ENCODE peak calls at places on chromosome 2, in five cellular contexts. One of them, this sample, is unnamed.

GRCh38 chr2:53969285-53970094 is 1.3 kb downstream of the PSME4 start:
- DNase-seq in K562: peak
- DNase-seq in RWPE1: peak
- DNase-seq in adrenal gland: no peak
- DNase-seq in ovary: no peak
- DNase-seq in this sample: no peak

GRCh38 chr2:109436635-109437225 is 177.0 kb downstream of the SEPTIN10 start:
- DNase-seq in K562: no peak
- DNase-seq in RWPE1: no peak
- DNase-seq in adrenal gland: no peak
- DNase-seq in ovary: no peak
- DNase-seq in this sample: no peak

GRCh38 chr2:110675679-110676078 is 2.2 kb downstream of the BUB1 start:
- DNase-seq in K562: no peak
- DNase-seq in RWPE1: no peak
- DNase-seq in adrenal gland: no peak
- DNase-seq in ovary: no peak
- DNase-seq in this sample: no peak

GRCh38 chr2:121360566-121361300 is 75.7 kb upstream of the TFCP2L1 start:
- DNase-seq in K562: no peak
- DNase-seq in RWPE1: peak
- DNase-seq in adrenal gland: peak
- DNase-seq in ovary: no peak
- DNase-seq in this sample: no peak

GRCh38 chr2:133489641-133490411 is 78.4 kb downstream of the NCKAP5 start:
- DNase-seq in K562: no peak
- DNase-seq in RWPE1: no peak
- DNase-seq in adrenal gland: peak
- DNase-seq in ovary: peak
- DNase-seq in this sample: no peak

GRCh38 chr2:10984418-10985130 is 72.8 kb downstream of the KCNF1 start:
- DNase-seq in K562: no peak
- DNase-seq in RWPE1: no peak
- DNase-seq in adrenal gland: no peak
- DNase-seq in ovary: no peak
- DNase-seq in this sample: no peak

GRCh38 chr2:165699931-165700330 is 94.1 kb downstream of the GALNT3 start:
- DNase-seq in K562: no peak
- DNase-seq in RWPE1: no peak
- DNase-seq in adrenal gland: no peak
- DNase-seq in ovary: no peak
- DNase-seq in this sample: no peak

GRCh38 chr2:109242222-109242653 is 113.2 kb downstream of the SH3RF3 start:
- DNase-seq in K562: no peak
- DNase-seq in RWPE1: no peak
- DNase-seq in adrenal gland: peak
- DNase-seq in ovary: no peak
- DNase-seq in this sample: no peak

GRCh38 chr2:60505240-60505639 is 48.2 kb downstream of the BCL11A start:
- DNase-seq in K562: no peak
- DNase-seq in RWPE1: peak
- DNase-seq in adrenal gland: no peak
- DNase-seq in ovary: no peak
- DNase-seq in this sample: no peak

GRCh38 chr2:71932780-71933466 is 214.7 kb downstream of the CYP26B1 start:
- DNase-seq in K562: peak
- DNase-seq in RWPE1: no peak
- DNase-seq in adrenal gland: peak
- DNase-seq in ovary: no peak
- DNase-seq in this sample: no peak

GRCh38 chr2:10424051-10424450 is 24.1 kb downstream of the ODC1 start:
- DNase-seq in K562: no peak
- DNase-seq in RWPE1: no peak
- DNase-seq in adrenal gland: no peak
- DNase-seq in ovary: no peak
- DNase-seq in this sample: no peak

GRCh38 chr2:138842341-138842740 is 62.2 kb upstream of the NXPH2 start:
- DNase-seq in K562: no peak
- DNase-seq in RWPE1: no peak
- DNase-seq in adrenal gland: no peak
- DNase-seq in ovary: no peak
- DNase-seq in this sample: no peak

GRCh38 chr2:158539176-158539895 is 82.6 kb downstream of the PKP4 start:
- DNase-seq in K562: no peak
- DNase-seq in RWPE1: peak
- DNase-seq in adrenal gland: no peak
- DNase-seq in ovary: no peak
- DNase-seq in this sample: no peak

GRCh38 chr2:240823449-240824336 is 3.7 kb upstream of the KIF1A start:
- DNase-seq in K562: no peak
- DNase-seq in RWPE1: no peak
- DNase-seq in adrenal gland: no peak
- DNase-seq in ovary: no peak
- DNase-seq in this sample: no peak

GRCh38 chr2:156319811-156320490 is 12.6 kb downstream of the NR4A2 start:
- DNase-seq in K562: peak
- DNase-seq in RWPE1: no peak
- DNase-seq in adrenal gland: no peak
- DNase-seq in ovary: peak
- DNase-seq in this sample: no peak

GRCh38 chr2:109313343-109313742 is 184.3 kb downstream of the SH3RF3 start:
- DNase-seq in K562: no peak
- DNase-seq in RWPE1: no peak
- DNase-seq in adrenal gland: no peak
- DNase-seq in ovary: no peak
- DNase-seq in this sample: no peak

GRCh38 chr2:234335676-234336228 is 161.1 kb downstream of the ARL4C start:
- DNase-seq in K562: no peak
- DNase-seq in RWPE1: peak
- DNase-seq in adrenal gland: peak
- DNase-seq in ovary: peak
- DNase-seq in this sample: peak

GRCh38 chr2:135742307-135742838 is 718 bp downstream of the UBXN4 start:
- DNase-seq in K562: no peak
- DNase-seq in RWPE1: peak
- DNase-seq in adrenal gland: peak
- DNase-seq in ovary: peak
- DNase-seq in this sample: no peak

GRCh38 chr2:188308483-188308882 is 16.8 kb downstream of the GULP1 start:
- DNase-seq in K562: no peak
- DNase-seq in RWPE1: no peak
- DNase-seq in adrenal gland: no peak
- DNase-seq in ovary: no peak
- DNase-seq in this sample: no peak

GRCh38 chr2:33223851-33224250 is 252.6 kb upstream of the RASGRP3 start:
- DNase-seq in K562: no peak
- DNase-seq in RWPE1: no peak
- DNase-seq in adrenal gland: no peak
- DNase-seq in ovary: no peak
- DNase-seq in this sample: no peak

GRCh38 chr2:60641866-60642788 is 88.7 kb upstream of the BCL11A start:
- DNase-seq in K562: peak
- DNase-seq in RWPE1: peak
- DNase-seq in adrenal gland: no peak
- DNase-seq in ovary: no peak
- DNase-seq in this sample: peak

DNA sequence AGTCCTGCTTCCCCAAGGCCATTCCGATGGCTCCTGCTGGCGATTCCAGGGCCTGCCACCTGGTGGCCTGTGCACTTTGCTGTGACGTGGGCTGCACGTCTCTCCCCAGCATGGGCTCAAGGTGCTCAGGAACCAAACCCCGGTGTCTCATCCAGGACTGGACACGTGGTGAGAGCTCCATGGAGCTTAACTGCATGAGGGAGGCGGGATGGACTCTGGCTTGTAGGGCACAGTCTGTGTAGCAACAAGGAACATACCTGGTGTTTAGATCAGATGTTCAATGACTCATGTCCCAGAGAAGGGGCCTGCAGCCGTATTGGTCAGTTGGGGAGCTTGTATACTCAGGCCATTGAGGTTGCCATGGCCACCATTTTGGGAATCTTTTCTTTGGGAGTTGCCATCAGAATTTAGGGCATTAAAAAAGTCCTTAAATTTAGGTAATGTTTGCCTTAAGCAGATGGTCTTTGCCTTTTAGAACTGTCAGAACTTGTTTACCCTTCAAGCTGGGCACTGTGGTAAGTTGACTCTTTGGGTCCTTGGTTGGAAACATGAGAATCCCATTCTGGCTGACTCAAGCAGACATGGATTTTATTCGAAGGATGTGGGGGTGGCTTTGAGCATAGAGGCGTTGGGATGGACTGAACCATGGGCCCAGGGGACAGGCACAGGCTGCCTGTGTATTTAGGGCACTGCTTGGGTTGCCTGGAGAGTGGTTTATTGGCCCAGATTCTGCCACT is 21.0 kb downstream of the AGAP1 start:
- DNase-seq in K562: no peak
- DNase-seq in RWPE1: peak
- DNase-seq in adrenal gland: no peak
- DNase-seq in ovary: no peak
- DNase-seq in this sample: no peak
- TF ChIP-seq CTCF in K562: peak
- TF ChIP-seq CTCF in RWPE1: no peak
- TF ChIP-seq CTCF in adrenal gland: no peak
- TF ChIP-seq CTCF in ovary: no peak
- TF ChIP-seq CTCF in this sample: no peak

GRCh38 chr2:231487197-231487596 is 22.9 kb upstream of the NCL start:
- DNase-seq in K562: no peak
- DNase-seq in RWPE1: no peak
- DNase-seq in adrenal gland: no peak
- DNase-seq in ovary: no peak
- DNase-seq in this sample: no peak

GRCh38 chr2:231488331-231488730 is 24.0 kb upstream of the NCL start:
- DNase-seq in K562: no peak
- DNase-seq in RWPE1: no peak
- DNase-seq in adrenal gland: no peak
- DNase-seq in ovary: no peak
- DNase-seq in this sample: no peak

GRCh38 chr2:231490801-231491200 is 26.5 kb upstream of the NCL start:
- DNase-seq in K562: no peak
- DNase-seq in RWPE1: no peak
- DNase-seq in adrenal gland: no peak
- DNase-seq in ovary: no peak
- DNase-seq in this sample: no peak

GRCh38 chr2:231494669-231495068 is 30.4 kb upstream of the NCL start:
- DNase-seq in K562: no peak
- DNase-seq in RWPE1: no peak
- DNase-seq in adrenal gland: no peak
- DNase-seq in ovary: no peak
- DNase-seq in this sample: no peak

GRCh38 chr2:231489990-231490389 is 25.7 kb upstream of the NCL start:
- DNase-seq in K562: no peak
- DNase-seq in RWPE1: no peak
- DNase-seq in adrenal gland: peak
- DNase-seq in ovary: no peak
- DNase-seq in this sample: no peak
- TF ChIP-seq CTCF in K562: peak
- TF ChIP-seq CTCF in RWPE1: no peak
- TF ChIP-seq CTCF in adrenal gland: peak
- TF ChIP-seq CTCF in ovary: no peak
- TF ChIP-seq CTCF in this sample: no peak

GRCh38 chr2:15943378-15943851 is 3.1 kb downstream of the MYCN start:
- DNase-seq in K562: peak
- DNase-seq in RWPE1: no peak
- DNase-seq in adrenal gland: peak
- DNase-seq in ovary: peak
- DNase-seq in this sample: peak
- TF ChIP-seq CTCF in K562: peak
- TF ChIP-seq CTCF in RWPE1: no peak
- TF ChIP-seq CTCF in adrenal gland: peak
- TF ChIP-seq CTCF in ovary: no peak
- TF ChIP-seq CTCF in this sample: peak

GRCh38 chr2:27664245-27664574 is 521 bp downstream of the SLC4A1AP start:
- DNase-seq in K562: no peak
- DNase-seq in RWPE1: no peak
- DNase-seq in adrenal gland: no peak
- DNase-seq in ovary: no peak
- DNase-seq in this sample: no peak

GRCh38 chr2:27664622-27665363 is 1.1 kb downstream of the SLC4A1AP start:
- DNase-seq in K562: no peak
- DNase-seq in RWPE1: no peak
- DNase-seq in adrenal gland: no peak
- DNase-seq in ovary: no peak
- DNase-seq in this sample: no peak

GRCh38 chr2:27663160-27663462 is 303 bp downstream of the SUPT7L start:
- DNase-seq in K562: no peak
- DNase-seq in RWPE1: no peak
- DNase-seq in adrenal gland: no peak
- DNase-seq in ovary: no peak
- DNase-seq in this sample: no peak

GRCh38 chr2:27661371-27661770 is 2.0 kb downstream of the SUPT7L start:
- DNase-seq in K562: no peak
- DNase-seq in RWPE1: no peak
- DNase-seq in adrenal gland: no peak
- DNase-seq in ovary: no peak
- DNase-seq in this sample: no peak

GRCh38 chr2:27663463-27664244 is at the start of the genes SLC4A1AP and SUPT7L:
- DNase-seq in K562: peak
- DNase-seq in RWPE1: peak
- DNase-seq in adrenal gland: peak
- DNase-seq in ovary: peak
- DNase-seq in this sample: peak
- TF ChIP-seq CTCF in K562: peak
- TF ChIP-seq CTCF in RWPE1: no peak
- TF ChIP-seq CTCF in adrenal gland: no peak
- TF ChIP-seq CTCF in ovary: no peak
- TF ChIP-seq CTCF in this sample: no peak

GRCh38 chr2:102843759-102844443 is 82.1 kb downstream of the TMEM182 start:
- DNase-seq in K562: no peak
- DNase-seq in RWPE1: no peak
- DNase-seq in adrenal gland: no peak
- DNase-seq in ovary: no peak
- DNase-seq in this sample: no peak

GRCh38 chr2:102850888-102851287 is 89.1 kb downstream of the TMEM182 start:
- DNase-seq in K562: no peak
- DNase-seq in RWPE1: no peak
- DNase-seq in adrenal gland: no peak
- DNase-seq in ovary: no peak
- DNase-seq in this sample: no peak

GRCh38 chr2:102844911-102845310 is 83.1 kb downstream of the TMEM182 start:
- DNase-seq in K562: no peak
- DNase-seq in RWPE1: no peak
- DNase-seq in adrenal gland: no peak
- DNase-seq in ovary: no peak
- DNase-seq in this sample: no peak

GRCh38 chr2:102848366-102848839 is 86.6 kb downstream of the TMEM182 start:
- DNase-seq in K562: peak
- DNase-seq in RWPE1: peak
- DNase-seq in adrenal gland: peak
- DNase-seq in ovary: peak
- DNase-seq in this sample: peak
- TF ChIP-seq CTCF in K562: no peak
- TF ChIP-seq CTCF in RWPE1: no peak
- TF ChIP-seq CTCF in adrenal gland: no peak
- TF ChIP-seq CTCF in ovary: no peak
- TF ChIP-seq CTCF in this sample: peak